ENCODE peak calls at places on chromosome 11, in seven cellular contexts. One of them, this sample, is unnamed.

GRCh38 chr11:126375726-126376125 is 20.2 kb downstream of the ST3GAL4 start:
- DNase-seq in GM12878: no peak
- DNase-seq in K562: no peak
- DNase-seq in HCT116: no peak
- DNase-seq in SK-N-SH: no peak
- DNase-seq in H1: no peak
- DNase-seq in HepG2: no peak
- DNase-seq in this sample: no peak

GRCh38 chr11:11589385-11589890 is 32.4 kb downstream of the GALNT18 start:
- DNase-seq in HepG2: no peak
- DNase-seq in H1: no peak
- DNase-seq in SK-N-SH: no peak
- DNase-seq in K562: no peak
- DNase-seq in GM12878: no peak
- DNase-seq in HCT116: no peak
- DNase-seq in this sample: no peak

GRCh38 chr11:34840736-34841386 is 75.3 kb downstream of the APIP start:
- DNase-seq in HCT116: peak; percentile 62
- DNase-seq in HepG2: peak; percentile 57
- DNase-seq in K562: peak; percentile 51
- DNase-seq in H1: no peak
- DNase-seq in SK-N-SH: peak; percentile 12
- DNase-seq in GM12878: no peak
- DNase-seq in this sample: peak; percentile 71

GRCh38 chr11:105786766-105787165 is 176.9 kb downstream of the GRIA4 start:
- DNase-seq in HCT116: no peak
- DNase-seq in HepG2: no peak
- DNase-seq in H1: no peak
- DNase-seq in GM12878: no peak
- DNase-seq in K562: no peak
- DNase-seq in SK-N-SH: no peak
- DNase-seq in this sample: no peak

GRCh38 chr11:59792507-59792906 is 18.1 kb downstream of the MRPL16 start:
- DNase-seq in H1: no peak
- DNase-seq in HCT116: no peak
- DNase-seq in SK-N-SH: no peak
- DNase-seq in HepG2: no peak
- DNase-seq in GM12878: no peak
- DNase-seq in K562: no peak
- DNase-seq in this sample: no peak

GRCh38 chr11:69211540-69212120 is 55.9 kb downstream of the SMIM38 start:
- DNase-seq in SK-N-SH: no peak
- DNase-seq in HepG2: no peak
- DNase-seq in HCT116: no peak
- DNase-seq in K562: no peak
- DNase-seq in H1: no peak
- DNase-seq in GM12878: no peak
- DNase-seq in this sample: no peak

GRCh38 chr11:113375402-113375801 is 12.2 kb upstream of the ANKK1 start:
- DNase-seq in HCT116: no peak
- DNase-seq in K562: peak; percentile 46
- DNase-seq in HepG2: no peak
- DNase-seq in SK-N-SH: no peak
- DNase-seq in GM12878: no peak
- DNase-seq in H1: no peak
- DNase-seq in this sample: no peak

GRCh38 chr11:10072142-10072541 is 221.9 kb downstream of the SBF2 start:
- DNase-seq in K562: no peak
- DNase-seq in SK-N-SH: no peak
- DNase-seq in HCT116: no peak
- DNase-seq in GM12878: no peak
- DNase-seq in H1: no peak
- DNase-seq in HepG2: no peak
- DNase-seq in this sample: no peak

GRCh38 chr11:104668797-104669463 is 229.3 kb downstream of the CASP12 start:
- DNase-seq in GM12878: no peak
- DNase-seq in K562: no peak
- DNase-seq in H1: no peak
- DNase-seq in HepG2: peak; percentile 58
- DNase-seq in SK-N-SH: no peak
- DNase-seq in HCT116: peak; percentile 39
- DNase-seq in this sample: peak; percentile 53

GRCh38 chr11:8060801-8061554 is 20.0 kb upstream of the TUB start:
- DNase-seq in K562: no peak
- DNase-seq in HCT116: no peak
- DNase-seq in GM12878: no peak
- DNase-seq in SK-N-SH: no peak
- DNase-seq in HepG2: no peak
- DNase-seq in H1: no peak
- DNase-seq in this sample: no peak

GRCh38 chr11:102762414-102762813 is 18.0 kb downstream of the MMP10 start:
- DNase-seq in HCT116: no peak
- DNase-seq in GM12878: no peak
- DNase-seq in K562: no peak
- DNase-seq in HepG2: no peak
- DNase-seq in H1: no peak
- DNase-seq in SK-N-SH: no peak
- DNase-seq in this sample: no peak

GRCh38 chr11:123740787-123741158 is 687 bp downstream of the ZNF202 start:
- DNase-seq in HepG2: no peak
- DNase-seq in H1: no peak
- DNase-seq in HCT116: no peak
- DNase-seq in GM12878: no peak
- DNase-seq in K562: no peak
- DNase-seq in SK-N-SH: no peak
- DNase-seq in this sample: peak; percentile 27

GRCh38 chr11:62539238-62539925 is 7.2 kb downstream of the AHNAK start:
- DNase-seq in K562: peak; percentile 41
- DNase-seq in SK-N-SH: peak; percentile 81
- DNase-seq in HCT116: no peak
- DNase-seq in GM12878: no peak
- DNase-seq in H1: no peak
- DNase-seq in HepG2: no peak
- DNase-seq in this sample: no peak

GRCh38 chr11:45928535-45929215 is 6.2 kb downstream of the LARGE2 start:
- DNase-seq in HepG2: no peak
- DNase-seq in SK-N-SH: no peak
- DNase-seq in K562: no peak
- DNase-seq in HCT116: no peak
- DNase-seq in H1: no peak
- DNase-seq in GM12878: no peak
- DNase-seq in this sample: no peak

GRCh38 chr11:113314065-113314388 is 356 bp upstream of the TTC12 start:
- DNase-seq in HepG2: no peak
- DNase-seq in GM12878: no peak
- DNase-seq in SK-N-SH: no peak
- DNase-seq in K562: no peak
- DNase-seq in HCT116: no peak
- DNase-seq in H1: no peak
- DNase-seq in this sample: no peak

GRCh38 chr11:10302294-10302743 is 2.6 kb upstream of the ADM start:
- DNase-seq in HepG2: no peak
- DNase-seq in SK-N-SH: no peak
- DNase-seq in K562: no peak
- DNase-seq in H1: no peak
- DNase-seq in HCT116: no peak
- DNase-seq in GM12878: no peak
- DNase-seq in this sample: no peak

GRCh38 chr11:117621226-117621625 is 175.8 kb downstream of the DSCAML1 start:
- DNase-seq in SK-N-SH: no peak
- DNase-seq in HCT116: peak; percentile 8
- DNase-seq in HepG2: no peak
- DNase-seq in H1: no peak
- DNase-seq in GM12878: no peak
- DNase-seq in K562: peak; percentile 20
- DNase-seq in this sample: peak; percentile 20

GRCh38 chr11:69088676-69089146 is 40.0 kb downstream of the TPCN2 start:
- DNase-seq in SK-N-SH: peak; percentile 97
- DNase-seq in K562: peak; percentile 92
- DNase-seq in HepG2: peak; percentile 75
- DNase-seq in GM12878: peak; percentile 28
- DNase-seq in H1: peak; percentile 70
- DNase-seq in HCT116: peak; percentile 75
- DNase-seq in this sample: peak; percentile 93

GRCh38 chr11:79390923-79391322 is 49.9 kb downstream of the TENM4 start:
- DNase-seq in GM12878: no peak
- DNase-seq in SK-N-SH: no peak
- DNase-seq in K562: no peak
- DNase-seq in HCT116: no peak
- DNase-seq in HepG2: no peak
- DNase-seq in H1: no peak
- DNase-seq in this sample: no peak

GRCh38 chr11:94769897-94770296 is 1.7 kb downstream of the AMOTL1 start:
- DNase-seq in GM12878: no peak
- DNase-seq in HCT116: no peak
- DNase-seq in HepG2: no peak
- DNase-seq in H1: no peak
- DNase-seq in K562: no peak
- DNase-seq in SK-N-SH: no peak
- DNase-seq in this sample: no peak

GRCh38 chr11:59029490-59029889 is 56.6 kb upstream of the GLYATL1B start:
- DNase-seq in GM12878: no peak
- DNase-seq in SK-N-SH: no peak
- DNase-seq in H1: no peak
- DNase-seq in HCT116: no peak
- DNase-seq in HepG2: no peak
- DNase-seq in K562: no peak
- DNase-seq in this sample: no peak

GRCh38 chr11:120883404-120884135 is 140.3 kb upstream of the TBCEL start:
- DNase-seq in HepG2: no peak
- DNase-seq in K562: no peak
- DNase-seq in GM12878: no peak
- DNase-seq in H1: no peak
- DNase-seq in SK-N-SH: peak; percentile 53
- DNase-seq in HCT116: no peak
- DNase-seq in this sample: no peak

GRCh38 chr11:128813729-128814128 is 53.4 kb downstream of the KCNJ1 start:
- DNase-seq in H1: no peak
- DNase-seq in HCT116: no peak
- DNase-seq in K562: no peak
- DNase-seq in GM12878: no peak
- DNase-seq in HepG2: no peak
- DNase-seq in SK-N-SH: no peak
- DNase-seq in this sample: no peak

GRCh38 chr11:62569611-62570010 is 4.1 kb downstream of the EEF1G start:
- DNase-seq in K562: no peak
- DNase-seq in GM12878: no peak
- DNase-seq in SK-N-SH: no peak
- DNase-seq in HepG2: no peak
- DNase-seq in HCT116: no peak
- DNase-seq in H1: no peak
- DNase-seq in this sample: no peak

GRCh38 chr11:115644846-115645245 is 140.6 kb upstream of the CADM1 start:
- DNase-seq in SK-N-SH: no peak
- DNase-seq in H1: no peak
- DNase-seq in GM12878: no peak
- DNase-seq in HCT116: no peak
- DNase-seq in HepG2: no peak
- DNase-seq in K562: no peak
- DNase-seq in this sample: no peak

GRCh38 chr11:19934828-19935259 is 222.2 kb downstream of the NAV2 start:
- DNase-seq in HepG2: no peak
- DNase-seq in GM12878: no peak
- DNase-seq in H1: no peak
- DNase-seq in HCT116: no peak
- DNase-seq in SK-N-SH: no peak
- DNase-seq in K562: peak; percentile 47
- DNase-seq in this sample: no peak

DNA sequence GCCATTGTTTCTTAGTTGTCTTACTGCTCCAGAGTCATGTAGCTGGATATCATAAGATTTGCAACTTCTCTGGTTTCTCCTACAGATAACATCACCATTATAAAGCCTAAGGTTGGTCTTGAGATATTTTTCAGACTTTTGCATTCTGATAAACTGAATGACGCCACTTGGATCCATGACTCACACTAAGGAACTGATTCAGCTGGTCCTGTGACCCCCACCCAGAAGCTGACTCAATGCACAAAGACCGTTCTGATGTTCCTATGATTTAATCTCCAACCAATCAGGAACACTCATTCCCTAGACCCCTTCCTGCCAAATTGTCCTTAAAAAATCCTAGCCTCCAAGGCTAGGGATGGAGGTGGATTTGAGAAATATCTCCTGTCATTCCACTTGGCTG is 200.9 kb downstream of the LUZP2 start:
- DNase-seq in GM12878: no peak
- DNase-seq in K562: no peak
- DNase-seq in HCT116: no peak
- DNase-seq in SK-N-SH: no peak
- DNase-seq in H1: no peak
- DNase-seq in HepG2: no peak
- DNase-seq in this sample: no peak
- TF ChIP-seq JUND in GM12878: no peak
- TF ChIP-seq JUND in K562: no peak
- TF ChIP-seq JUND in HCT116: no peak
- TF ChIP-seq JUND in SK-N-SH: peak; percentile 48
- TF ChIP-seq JUND in H1: no peak
- TF ChIP-seq JUND in HepG2: no peak
- TF ChIP-seq JUND in this sample: no peak

DNA sequence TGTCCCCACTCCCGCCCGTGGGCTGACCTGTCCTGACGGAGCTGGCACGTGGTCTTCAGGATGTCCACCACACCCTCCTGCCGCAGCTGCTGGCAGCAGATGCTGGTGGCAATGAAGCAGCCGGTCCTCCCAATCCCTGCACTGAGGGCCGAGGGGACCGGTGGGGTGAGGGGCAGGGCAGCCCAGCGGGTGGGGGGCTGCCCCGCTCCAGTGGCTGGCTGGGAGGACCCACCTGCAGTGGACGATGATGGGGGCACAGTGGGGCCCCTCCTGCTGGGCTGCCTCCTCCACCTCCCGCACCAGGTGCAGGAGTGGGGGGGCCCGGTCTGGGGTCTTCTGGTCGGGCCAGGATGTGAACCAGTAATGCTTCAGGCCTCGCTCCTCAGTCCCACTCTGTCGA is 3.4 kb upstream of the IGSF22 start:
- DNase-seq in H1: no peak
- DNase-seq in SK-N-SH: no peak
- DNase-seq in HCT116: no peak
- DNase-seq in K562: no peak
- DNase-seq in HepG2: no peak
- DNase-seq in GM12878: no peak
- DNase-seq in this sample: no peak
- TF ChIP-seq JUND in H1: no peak
- TF ChIP-seq JUND in SK-N-SH: no peak
- TF ChIP-seq JUND in HCT116: no peak
- TF ChIP-seq JUND in K562: no peak
- TF ChIP-seq JUND in HepG2: no peak
- TF ChIP-seq JUND in GM12878: no peak
- TF ChIP-seq JUND in this sample: no peak

GRCh38 chr11:118629761-118630661 is 22.6 kb downstream of the PHLDB1 start:
- DNase-seq in HCT116: no peak
- DNase-seq in H1: no peak
- DNase-seq in K562: no peak
- DNase-seq in GM12878: no peak
- DNase-seq in HepG2: no peak
- DNase-seq in SK-N-SH: no peak
- DNase-seq in this sample: no peak
- TF ChIP-seq JUND in HCT116: no peak
- TF ChIP-seq JUND in H1: no peak
- TF ChIP-seq JUND in K562: no peak
- TF ChIP-seq JUND in GM12878: no peak
- TF ChIP-seq JUND in HepG2: no peak
- TF ChIP-seq JUND in SK-N-SH: no peak
- TF ChIP-seq JUND in this sample: no peak

GRCh38 chr11:432501-433100 is 9.2 kb downstream of the ANO9 start:
- DNase-seq in HepG2: no peak
- DNase-seq in H1: no peak
- DNase-seq in K562: no peak
- DNase-seq in HCT116: no peak
- DNase-seq in GM12878: no peak
- DNase-seq in SK-N-SH: peak; percentile 27
- DNase-seq in this sample: no peak
- TF ChIP-seq JUND in HepG2: no peak
- TF ChIP-seq JUND in H1: no peak
- TF ChIP-seq JUND in K562: no peak
- TF ChIP-seq JUND in HCT116: no peak
- TF ChIP-seq JUND in GM12878: no peak
- TF ChIP-seq JUND in SK-N-SH: no peak
- TF ChIP-seq JUND in this sample: no peak

This sample was measured in T47D.